ENCODE peak calls at places on chromosomes 3 and 15, in six cellular contexts. H is HFF-Myc, Z is psoas muscle, Q is brain microvascular endothelial cell, P is lower lobe of right lung, K is glutamatergic neuron. J is an unnamed sample.

GRCh38 chr3:133573054-133573628 is 345 bp upstream of the CDV3 start:
- DNase-seq in H (peak), Z (peak), Q (peak), P (peak), K (peak), J (peak)

GRCh38 chr15:81784751-81785150 is 261.1 kb downstream of the MEX3B start:
- DNase-seq in H (no peak), Z (no peak), Q (no peak), P (no peak), K (no peak), J (no peak)

GRCh38 chr15:91710072-91710471 is 143.4 kb upstream of the SLCO3A1 start:
- DNase-seq in H (no peak), Z (no peak), Q (no peak), P (no peak), K (no peak), J (no peak)

GRCh38 chr15:77030042-77030927 is 35.4 kb downstream of the PSTPIP1 start:
- DNase-seq in H (no peak), Z (no peak), Q (no peak), P (peak), K (no peak), J (no peak)

GRCh38 chr3:155070932-155071387 is 9.2 kb upstream of the MME start:
- DNase-seq in H (peak), Z (peak), Q (peak), P (no peak), K (no peak), J (peak)

GRCh38 chr15:58698887-58699641 is 50.4 kb downstream of the ADAM10 start:
- DNase-seq in H (no peak), Z (no peak), Q (no peak), P (no peak), K (no peak), J (no peak)

GRCh38 chr3:127639173-127640030 is 10.4 kb downstream of the PODXL2 start:
- DNase-seq in H (no peak), Z (no peak), Q (peak), P (no peak), K (no peak), J (no peak)

GRCh38 chr3:178420033-178420432 is 116.2 kb upstream of the KCNMB2 start:
- DNase-seq in H (no peak), Z (no peak), Q (no peak), P (no peak), K (no peak), J (no peak)

GRCh38 chr15:101489633-101490407 is at the start of gene PCSK6:
- DNase-seq in H (no peak), Z (peak), Q (no peak), P (no peak), K (peak), J (no peak)

GRCh38 chr15:51846463-51847230 is 17.2 kb downstream of the TMOD3 start:
- DNase-seq in H (no peak), Z (no peak), Q (peak), P (no peak), K (no peak), J (no peak)

GRCh38 chr3:171614318-171614967 is 154.2 kb upstream of the TNIK start:
- DNase-seq in H (no peak), Z (peak), Q (peak), P (no peak), K (peak), J (no peak)

GRCh38 chr15:99343836-99344551 is 92.7 kb downstream of the LRRC28 start:
- DNase-seq in H (no peak), Z (peak), Q (no peak), P (no peak), K (peak), J (no peak)

GRCh38 chr3:172249039-172249438 is 199.2 kb downstream of the GHSR start:
- DNase-seq in H (no peak), Z (no peak), Q (peak), P (no peak), K (no peak), J (peak)

GRCh38 chr3:30826381-30827061 is 67.9 kb downstream of the GADL1 start:
- DNase-seq in H (no peak), Z (no peak), Q (no peak), P (no peak), K (no peak), J (no peak)

GRCh38 chr3:61701019-61701418 is 139.6 kb downstream of the PTPRG start:
- DNase-seq in H (no peak), Z (no peak), Q (no peak), P (no peak), K (no peak), J (no peak)

GRCh38 chr3:1082024-1082633 is 10.7 kb upstream of the CNTN6 start:
- DNase-seq in H (no peak), Z (no peak), Q (peak), P (no peak), K (peak), J (no peak)

GRCh38 chr3:8319935-8320634 is 181.5 kb upstream of the LMCD1 start:
- DNase-seq in H (no peak), Z (no peak), Q (peak), P (no peak), K (no peak), J (peak)

GRCh38 chr3:128276151-128276445 is 122.8 kb downstream of the EEFSEC start:
- DNase-seq in H (no peak), Z (no peak), Q (no peak), P (no peak), K (no peak), J (no peak)

GRCh38 chr3:45062697-45063070 is 36.6 kb downstream of the CLEC3B start:
- DNase-seq in H (no peak), Z (no peak), Q (no peak), P (no peak), K (no peak), J (no peak)

GRCh38 chr3:182490601-182491485 is 302.5 kb upstream of the ATP11B start:
- DNase-seq in H (no peak), Z (no peak), Q (no peak), P (no peak), K (no peak), J (no peak)
- TF ChIP-seq CTCF in H (no peak), Z (peak), Q (peak), P (peak), K (peak), J (peak)

GRCh38 chr3:164004205-164004604 is 1074.1 kb downstream of the SI start:
- DNase-seq in H (no peak), Z (no peak), Q (no peak), P (no peak), K (peak), J (no peak)
- TF ChIP-seq CTCF in H (no peak), Z (no peak), Q (no peak), P (no peak), K (no peak), J (no peak)

GRCh38 chr3:58560771-58561311 is 16.4 kb downstream of the FAM107A start:
- DNase-seq in H (peak), Z (no peak), Q (peak), P (no peak), K (no peak), J (peak)
- TF ChIP-seq CTCF in H (peak), Z (no peak), Q (peak), P (no peak), K (no peak), J (peak)

DNA sequence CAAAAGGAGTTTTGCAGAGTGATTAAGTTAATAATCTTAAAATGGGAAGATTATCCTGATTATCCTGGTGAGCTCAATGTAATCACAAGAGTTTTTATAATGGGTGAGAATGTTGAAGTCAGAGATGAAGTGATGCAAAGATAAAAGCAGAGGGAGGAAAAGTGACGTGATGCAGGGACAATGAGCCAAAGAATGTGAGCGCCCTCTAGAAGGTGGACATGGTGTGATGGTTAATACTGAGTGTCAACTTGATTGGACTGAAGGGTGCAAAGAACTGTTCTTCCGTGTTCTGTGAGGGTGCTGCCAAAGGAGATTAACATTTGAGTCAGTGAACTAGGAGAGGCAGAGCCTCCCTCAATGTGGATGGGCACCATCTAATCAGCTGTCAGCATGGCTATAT is 569.6 kb upstream of the AGTR1 start:
- DNase-seq in H (no peak), Z (no peak), Q (no peak), P (no peak), K (no peak), J (no peak)
- TF ChIP-seq CTCF in H (no peak), Z (no peak), Q (no peak), P (no peak), K (no peak), J (no peak)

DNA sequence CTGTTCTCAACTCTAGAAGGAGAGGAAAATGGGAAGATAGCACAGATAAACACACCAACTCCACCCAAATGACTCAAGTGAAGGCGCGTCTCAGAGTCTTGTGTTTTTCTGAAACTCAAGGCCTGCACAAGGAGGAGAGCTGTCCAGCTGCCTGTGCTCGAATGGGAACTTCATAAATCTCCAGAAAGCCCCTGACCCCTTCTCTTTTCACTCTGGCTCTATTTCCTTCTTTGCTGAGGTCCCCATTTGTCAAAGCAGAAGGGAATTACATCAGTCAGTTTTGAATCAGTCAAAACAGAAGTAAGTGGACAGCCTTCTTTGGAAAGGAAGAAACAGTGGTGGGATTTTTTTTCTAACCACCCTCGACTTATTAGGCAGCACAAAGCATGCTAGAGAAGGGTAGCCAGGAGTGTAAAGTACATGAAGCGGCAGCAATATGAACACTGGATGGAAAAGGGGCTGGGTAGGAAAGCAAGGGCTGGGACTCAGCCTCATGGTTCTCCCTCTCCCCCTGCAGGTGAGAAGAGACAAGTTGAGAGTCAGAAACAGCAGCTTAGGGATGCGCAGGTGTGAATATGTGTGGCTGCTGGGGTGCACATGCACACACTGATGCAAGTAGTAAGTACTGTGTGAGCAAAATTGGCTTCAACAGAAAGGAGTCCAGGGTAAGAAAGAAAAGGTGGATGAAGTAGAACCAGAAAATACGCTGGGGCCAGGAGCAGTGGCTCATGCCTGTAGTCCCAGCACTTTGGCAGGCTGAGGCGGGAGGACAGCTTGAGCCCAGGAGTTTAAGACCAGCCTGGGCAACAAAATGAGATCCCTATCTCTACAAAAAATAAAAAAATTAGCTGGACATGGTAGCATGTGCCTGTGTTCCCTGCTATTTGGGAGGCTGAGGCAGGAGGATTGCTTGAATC is 36.6 kb upstream of the MAGEF1 start:
- DNase-seq in H (no peak), Z (no peak), Q (no peak), P (no peak), K (no peak), J (no peak)
- TF ChIP-seq CTCF in H (peak), Z (no peak), Q (peak), P (no peak), K (peak), J (peak)

GRCh38 chr3:147940400-147940799 is 531.2 kb downstream of the ZIC1 start:
- DNase-seq in H (no peak), Z (no peak), Q (no peak), P (no peak), K (no peak), J (no peak)

GRCh38 chr3:147940846-147941245 is 531.7 kb downstream of the ZIC1 start:
- DNase-seq in H (no peak), Z (no peak), Q (no peak), P (no peak), K (no peak), J (no peak)

GRCh38 chr3:147943265-147943945 is 534.2 kb downstream of the ZIC1 start:
- DNase-seq in H (peak), Z (no peak), Q (peak), P (no peak), K (no peak), J (peak)

GRCh38 chr3:147941984-147942383 is 532.8 kb downstream of the ZIC1 start:
- DNase-seq in H (no peak), Z (no peak), Q (no peak), P (no peak), K (no peak), J (no peak)

GRCh38 chr3:147945968-147946519 is 536.9 kb downstream of the ZIC1 start:
- DNase-seq in H (peak), Z (peak), Q (peak), P (no peak), K (peak), J (peak)
- TF ChIP-seq CTCF in H (peak), Z (peak), Q (peak), P (peak), K (peak), J (peak)

DNA sequence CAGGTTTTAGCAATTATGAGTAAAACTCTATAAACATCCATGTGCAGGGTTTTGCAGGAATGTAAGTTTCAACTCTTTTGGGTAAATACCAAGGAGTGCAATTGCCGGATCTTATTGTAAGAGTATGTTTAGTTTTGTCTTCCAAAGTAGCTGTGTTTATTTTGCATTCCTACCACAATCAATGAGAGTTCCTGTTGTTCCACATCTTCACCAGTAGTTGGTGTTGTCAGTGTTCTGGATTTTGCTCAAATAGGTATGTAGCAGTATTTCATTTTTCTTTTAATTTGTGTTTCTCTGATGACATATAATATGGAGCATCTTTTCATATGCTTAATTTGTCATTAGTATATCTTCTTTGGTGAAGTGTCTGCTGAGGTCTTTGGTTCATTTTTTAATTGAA is 185.1 kb upstream of the GALNT15 start:
- DNase-seq in H (no peak), Z (no peak), Q (no peak), P (no peak), K (no peak), J (no peak)
- TF ChIP-seq CTCF in H (peak), Z (peak), Q (peak), P (no peak), K (peak), J (no peak)

DNA sequence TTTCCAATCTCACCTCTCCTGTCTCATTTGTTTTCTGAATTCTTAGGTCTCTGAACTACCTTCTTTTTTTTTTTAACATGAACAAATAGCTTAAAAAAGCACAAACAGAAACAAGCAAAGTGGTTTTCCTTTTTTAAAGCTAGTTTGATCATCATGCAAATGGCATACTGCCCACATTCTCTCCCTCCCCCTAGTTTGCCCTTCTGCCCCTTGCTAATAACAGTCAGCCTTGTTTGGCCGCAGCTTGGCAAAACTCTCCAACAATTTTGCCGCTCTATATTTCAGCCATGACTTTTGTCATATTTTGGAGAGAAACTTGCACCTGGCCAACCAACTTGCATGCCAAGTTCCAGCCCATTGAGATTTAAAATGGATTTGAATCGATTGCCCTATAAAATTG is 666.1 kb upstream of the NR2F2 start:
- DNase-seq in H (no peak), Z (no peak), Q (no peak), P (no peak), K (no peak), J (no peak)
- TF ChIP-seq CTCF in H (no peak), Z (no peak), Q (no peak), P (no peak), K (no peak), J (no peak)